ENCODE peak calls at places on chromosomes 6 and 20, in eight cellular contexts. One of them, this sample, is unnamed.
A peak's percentile ranks its signal among the peaks of the same experiment; 100 is the strongest.

GRCh38 chr6:168686831-168687730 is 246.1 kb downstream of the SMOC2 start:
- DNase-seq in adrenal gland: peak; percentile 11
- DNase-seq in H1: no peak
- DNase-seq in suprapubic skin: no peak
- DNase-seq in stomach: no peak
- DNase-seq in breast epithelium: no peak
- DNase-seq in uterus: no peak
- DNase-seq in esophagus squamous epithelium: no peak
- DNase-seq in this sample: no peak

GRCh38 chr6:138036111-138036510 is 71.1 kb downstream of the PERP start:
- DNase-seq in stomach: peak; percentile 27
- DNase-seq in adrenal gland: no peak
- DNase-seq in suprapubic skin: peak; percentile 79
- DNase-seq in uterus: no peak
- DNase-seq in H1: no peak
- DNase-seq in esophagus squamous epithelium: no peak
- DNase-seq in breast epithelium: no peak
- DNase-seq in this sample: peak; percentile 51

GRCh38 chr6:154343473-154344308 is 12.9 kb downstream of the IPCEF1 start:
- DNase-seq in suprapubic skin: peak; percentile 74
- DNase-seq in stomach: peak; percentile 81
- DNase-seq in esophagus squamous epithelium: no peak
- DNase-seq in uterus: no peak
- DNase-seq in breast epithelium: peak; percentile 72
- DNase-seq in adrenal gland: no peak
- DNase-seq in H1: peak; percentile 60
- DNase-seq in this sample: peak; percentile 79

GRCh38 chr20:23404196-23404595 is 17.1 kb downstream of the NAPB start:
- DNase-seq in H1: no peak
- DNase-seq in adrenal gland: no peak
- DNase-seq in stomach: no peak
- DNase-seq in suprapubic skin: no peak
- DNase-seq in esophagus squamous epithelium: no peak
- DNase-seq in uterus: no peak
- DNase-seq in breast epithelium: no peak
- DNase-seq in this sample: no peak

GRCh38 chr20:63774348-63774735 is 34.8 kb downstream of the SLC2A4RG start:
- DNase-seq in stomach: no peak
- DNase-seq in suprapubic skin: no peak
- DNase-seq in H1: no peak
- DNase-seq in breast epithelium: no peak
- DNase-seq in adrenal gland: no peak
- DNase-seq in esophagus squamous epithelium: no peak
- DNase-seq in uterus: no peak
- DNase-seq in this sample: no peak

GRCh38 chr20:58497076-58497665 is 18.0 kb downstream of the APCDD1L start:
- DNase-seq in breast epithelium: no peak
- DNase-seq in uterus: no peak
- DNase-seq in suprapubic skin: no peak
- DNase-seq in adrenal gland: no peak
- DNase-seq in stomach: no peak
- DNase-seq in esophagus squamous epithelium: no peak
- DNase-seq in H1: no peak
- DNase-seq in this sample: no peak

GRCh38 chr20:36744764-36745191 is 1.1 kb downstream of the NDRG3 start:
- DNase-seq in uterus: no peak
- DNase-seq in esophagus squamous epithelium: no peak
- DNase-seq in adrenal gland: peak; percentile 86
- DNase-seq in suprapubic skin: no peak
- DNase-seq in breast epithelium: no peak
- DNase-seq in H1: no peak
- DNase-seq in stomach: peak; percentile 48
- DNase-seq in this sample: no peak

GRCh38 chr6:170067257-170067656 is 223.6 kb downstream of the DLL1 start:
- DNase-seq in H1: no peak
- DNase-seq in breast epithelium: no peak
- DNase-seq in adrenal gland: no peak
- DNase-seq in esophagus squamous epithelium: no peak
- DNase-seq in stomach: peak; percentile 22
- DNase-seq in suprapubic skin: peak; percentile 48
- DNase-seq in uterus: no peak
- DNase-seq in this sample: peak; percentile 21

GRCh38 chr6:92011681-92012245 is 1407.6 kb downstream of the EPHA7 start:
- DNase-seq in suprapubic skin: no peak
- DNase-seq in H1: no peak
- DNase-seq in breast epithelium: no peak
- DNase-seq in stomach: no peak
- DNase-seq in esophagus squamous epithelium: no peak
- DNase-seq in adrenal gland: no peak
- DNase-seq in uterus: no peak
- DNase-seq in this sample: no peak

GRCh38 chr6:44696099-44696498 is 308.6 kb downstream of the CDC5L start:
- DNase-seq in stomach: no peak
- DNase-seq in suprapubic skin: no peak
- DNase-seq in esophagus squamous epithelium: no peak
- DNase-seq in breast epithelium: no peak
- DNase-seq in H1: no peak
- DNase-seq in uterus: no peak
- DNase-seq in adrenal gland: no peak
- DNase-seq in this sample: no peak

GRCh38 chr6:101114703-101115102 is 233.6 kb upstream of the ASCC3 start:
- DNase-seq in esophagus squamous epithelium: no peak
- DNase-seq in adrenal gland: no peak
- DNase-seq in uterus: no peak
- DNase-seq in suprapubic skin: no peak
- DNase-seq in breast epithelium: no peak
- DNase-seq in stomach: no peak
- DNase-seq in H1: no peak
- DNase-seq in this sample: no peak

GRCh38 chr20:1897486-1897885 is 2.3 kb downstream of the SIRPA start:
- DNase-seq in stomach: no peak
- DNase-seq in esophagus squamous epithelium: no peak
- DNase-seq in adrenal gland: no peak
- DNase-seq in H1: no peak
- DNase-seq in uterus: no peak
- DNase-seq in breast epithelium: no peak
- DNase-seq in suprapubic skin: peak; percentile 78
- DNase-seq in this sample: no peak

GRCh38 chr6:147135211-147135672 is 69.0 kb upstream of the STXBP5 start:
- DNase-seq in esophagus squamous epithelium: no peak
- DNase-seq in adrenal gland: no peak
- DNase-seq in stomach: no peak
- DNase-seq in breast epithelium: no peak
- DNase-seq in suprapubic skin: no peak
- DNase-seq in H1: no peak
- DNase-seq in uterus: no peak
- DNase-seq in this sample: no peak

GRCh38 chr20:24382330-24382729 is 87.1 kb upstream of the SYNDIG1 start:
- DNase-seq in esophagus squamous epithelium: no peak
- DNase-seq in suprapubic skin: no peak
- DNase-seq in breast epithelium: no peak
- DNase-seq in stomach: no peak
- DNase-seq in uterus: peak; percentile 67
- DNase-seq in H1: no peak
- DNase-seq in adrenal gland: peak; percentile 64
- DNase-seq in this sample: peak; percentile 9

GRCh38 chr20:62725596-62726268 is 17.1 kb downstream of the NTSR1 start:
- DNase-seq in breast epithelium: no peak
- DNase-seq in adrenal gland: no peak
- DNase-seq in H1: no peak
- DNase-seq in uterus: no peak
- DNase-seq in esophagus squamous epithelium: no peak
- DNase-seq in stomach: no peak
- DNase-seq in suprapubic skin: no peak
- DNase-seq in this sample: no peak

GRCh38 chr6:133130863-133131262 is 110.3 kb upstream of the EYA4 start:
- DNase-seq in adrenal gland: peak; percentile 80
- DNase-seq in stomach: no peak
- DNase-seq in breast epithelium: peak; percentile 56
- DNase-seq in H1: no peak
- DNase-seq in esophagus squamous epithelium: no peak
- DNase-seq in suprapubic skin: no peak
- DNase-seq in uterus: peak; percentile 18
- DNase-seq in this sample: no peak

GRCh38 chr20:39049684-39050554 is 87.8 kb downstream of the DHX35 start:
- DNase-seq in breast epithelium: no peak
- DNase-seq in suprapubic skin: peak; percentile 84
- DNase-seq in uterus: peak; percentile 54
- DNase-seq in esophagus squamous epithelium: no peak
- DNase-seq in H1: peak; percentile 59
- DNase-seq in stomach: peak; percentile 75
- DNase-seq in adrenal gland: peak; percentile 85
- DNase-seq in this sample: peak; percentile 84
- TF ChIP-seq POLR2A in breast epithelium: no peak
- TF ChIP-seq POLR2A in suprapubic skin: no peak
- TF ChIP-seq POLR2A in uterus: no peak
- TF ChIP-seq POLR2A in esophagus squamous epithelium: peak; percentile 23
- TF ChIP-seq POLR2A in H1: no peak
- TF ChIP-seq POLR2A in stomach: no peak
- TF ChIP-seq POLR2A in adrenal gland: no peak
- TF ChIP-seq POLR2A in this sample: no peak

GRCh38 chr20:33681288-33681687 is 4.9 kb downstream of the E2F1 start:
- DNase-seq in breast epithelium: no peak
- DNase-seq in esophagus squamous epithelium: no peak
- DNase-seq in suprapubic skin: no peak
- DNase-seq in stomach: no peak
- DNase-seq in uterus: no peak
- DNase-seq in H1: no peak
- DNase-seq in adrenal gland: no peak
- DNase-seq in this sample: no peak

GRCh38 chr20:33681728-33682353 is 4.3 kb downstream of the E2F1 start:
- DNase-seq in suprapubic skin: no peak
- DNase-seq in esophagus squamous epithelium: no peak
- DNase-seq in uterus: no peak
- DNase-seq in breast epithelium: no peak
- DNase-seq in H1: no peak
- DNase-seq in adrenal gland: no peak
- DNase-seq in stomach: no peak
- DNase-seq in this sample: no peak

GRCh38 chr20:33677991-33678431 is 3.8 kb upstream of the NECAB3 start:
- DNase-seq in uterus: no peak
- DNase-seq in H1: no peak
- DNase-seq in esophagus squamous epithelium: no peak
- DNase-seq in adrenal gland: no peak
- DNase-seq in stomach: no peak
- DNase-seq in suprapubic skin: no peak
- DNase-seq in breast epithelium: no peak
- DNase-seq in this sample: no peak

GRCh38 chr20:33679758-33680485 is 5.7 kb upstream of the NECAB3 start:
- DNase-seq in H1: no peak
- DNase-seq in uterus: no peak
- DNase-seq in breast epithelium: no peak
- DNase-seq in adrenal gland: no peak
- DNase-seq in esophagus squamous epithelium: no peak
- DNase-seq in suprapubic skin: no peak
- DNase-seq in stomach: no peak
- DNase-seq in this sample: no peak

GRCh38 chr20:33680681-33681080 is 5.5 kb downstream of the E2F1 start:
- DNase-seq in stomach: no peak
- DNase-seq in adrenal gland: no peak
- DNase-seq in breast epithelium: no peak
- DNase-seq in suprapubic skin: no peak
- DNase-seq in H1: no peak
- DNase-seq in esophagus squamous epithelium: no peak
- DNase-seq in uterus: no peak
- DNase-seq in this sample: no peak
- H3K36me3 ChIP-seq in stomach: no peaks in the 10 kb centered on the region
- H3K36me3 ChIP-seq in adrenal gland: no peaks in the 10 kb centered on the region
- H3K36me3 ChIP-seq in breast epithelium: no peaks in the 10 kb centered on the region
- H3K36me3 ChIP-seq in suprapubic skin: no peaks in the 10 kb centered on the region
- H3K36me3 ChIP-seq in H1: peaks cover 29% of the 10 kb centered on the region
- H3K36me3 ChIP-seq in esophagus squamous epithelium: no peaks in the 10 kb centered on the region
- H3K36me3 ChIP-seq in uterus: no peaks in the 10 kb centered on the region
- H3K36me3 ChIP-seq in this sample: no peaks in the 10 kb centered on the region

GRCh38 chr6:31806470-31807272 is at the start of gene LSM2:
- DNase-seq in breast epithelium: peak; percentile 97
- DNase-seq in stomach: peak; percentile 99
- DNase-seq in H1: no peak
- DNase-seq in suprapubic skin: peak; percentile 98
- DNase-seq in esophagus squamous epithelium: peak; percentile 79
- DNase-seq in uterus: peak; percentile 98
- DNase-seq in adrenal gland: peak; percentile 99
- DNase-seq in this sample: peak; percentile 98
- TF ChIP-seq POLR2A in breast epithelium: peak; percentile 45
- TF ChIP-seq POLR2A in stomach: no peak
- TF ChIP-seq POLR2A in H1: peak; percentile 58
- TF ChIP-seq POLR2A in suprapubic skin: peak; percentile 21
- TF ChIP-seq POLR2A in esophagus squamous epithelium: peak; percentile 78
- TF ChIP-seq POLR2A in uterus: peak; percentile 92
- TF ChIP-seq POLR2A in adrenal gland: peak; percentile 91
- TF ChIP-seq POLR2A in this sample: peak; percentile 90

DNA sequence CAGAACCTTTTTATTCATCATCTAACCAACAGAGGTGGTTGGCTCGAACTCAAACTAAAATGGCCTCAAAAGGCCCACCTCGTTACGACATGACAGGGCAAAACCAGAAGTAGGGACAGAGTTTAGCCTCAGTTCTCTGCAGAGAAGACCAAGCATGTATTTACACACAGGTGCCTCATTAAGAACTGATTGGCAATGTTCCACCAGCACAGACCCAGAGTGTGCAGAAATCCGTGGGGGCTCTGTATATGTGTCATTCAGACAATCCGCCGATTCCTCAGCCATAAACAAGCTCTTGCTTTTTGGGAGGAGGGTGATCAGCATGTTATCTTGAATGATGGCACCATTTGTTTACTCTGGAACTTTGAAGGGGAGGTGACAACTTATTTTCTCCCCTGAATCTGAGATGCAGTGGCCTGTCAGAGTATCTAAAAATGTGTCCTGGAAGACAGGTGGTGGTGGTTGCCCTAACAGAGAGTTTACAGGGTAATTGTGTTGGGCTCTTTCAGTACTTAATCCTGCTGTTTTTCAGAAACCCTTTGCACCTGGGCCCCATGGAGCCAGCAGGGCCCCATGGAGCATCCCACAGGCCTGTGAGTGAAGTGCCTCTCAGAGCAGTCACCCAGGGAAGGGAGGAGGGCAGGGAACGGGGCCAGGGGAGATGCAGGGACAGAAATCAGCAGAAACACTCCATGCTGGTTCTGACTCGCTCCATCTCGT is 29.1 kb upstream of the C20orf203 start:
- DNase-seq in adrenal gland: no peak
- DNase-seq in suprapubic skin: no peak
- DNase-seq in uterus: no peak
- DNase-seq in H1: no peak
- DNase-seq in esophagus squamous epithelium: no peak
- DNase-seq in stomach: no peak
- DNase-seq in breast epithelium: no peak
- DNase-seq in this sample: no peak
- H3K36me3 ChIP-seq in adrenal gland: peaks cover 42% of the 10 kb centered on the region
- H3K36me3 ChIP-seq in suprapubic skin: peaks cover 59% of the 10 kb centered on the region
- H3K36me3 ChIP-seq in uterus: no peaks in the 10 kb centered on the region
- H3K36me3 ChIP-seq in H1: peaks cover 7% of the 10 kb centered on the region
- H3K36me3 ChIP-seq in esophagus squamous epithelium: peaks cover 76% of the 10 kb centered on the region
- H3K36me3 ChIP-seq in stomach: peaks cover 85% of the 10 kb centered on the region
- H3K36me3 ChIP-seq in breast epithelium: no peaks in the 10 kb centered on the region
- H3K36me3 ChIP-seq in this sample: peaks cover 19% of the 10 kb centered on the region